ENCODE peak calls at places on chromosomes 3 and 15, in eight cellular contexts. D is left lung, Z is fibroblast of the aortic adventitia, M is transverse colon, E is GM03348, T is iris pigment epithelial cell, N is dermis blood vessel endothelial cell, C is HS-5. W is an unnamed sample.
A peak's percentile ranks its signal among the peaks of the same experiment; 100 is the strongest.

GRCh38 chr3:69558912-69559311 is 173.0 kb upstream of the FRMD4B start:
- DNase-seq in T (peak; percentile 65), Z (peak; percentile 67), M (no peak), E (no peak), N (peak; percentile 67), D (no peak), C (no peak), W (no peak)

GRCh38 chr15:39461536-39462140 is 119.2 kb upstream of the THBS1 start:
- DNase-seq in T (peak; percentile 24), M (no peak), E (no peak), D (no peak), C (no peak), N (peak; percentile 59), Z (peak; percentile 66), W (no peak)

GRCh38 chr15:75200765-75201608 is 695 bp upstream of the C15orf39 start:
- DNase-seq in C (no peak), E (peak; percentile 62), T (peak; percentile 47), Z (peak; percentile 28), D (no peak), M (peak; percentile 86), N (no peak), W (no peak)

GRCh38 chr15:35888815-35889214 is 342.9 kb upstream of the DPH6 start:
- DNase-seq in N (no peak), Z (peak; percentile 2), T (no peak), E (no peak), D (no peak), M (no peak), C (no peak), W (no peak)

GRCh38 chr3:186414735-186415419 is 52.8 kb upstream of the DGKG start:
- DNase-seq in N (no peak), T (peak; percentile 64), E (peak; percentile 65), C (peak; percentile 82), D (no peak), Z (peak; percentile 77), M (peak; percentile 30), W (peak; percentile 21)

GRCh38 chr3:185216587-185216918 is 37.3 kb downstream of the EHHADH start:
- DNase-seq in M (no peak), C (no peak), E (no peak), T (no peak), N (peak; percentile 33), D (no peak), Z (peak; percentile 37), W (no peak)

GRCh38 chr15:90101130-90101968 is 919 bp downstream of the IDH2 start:
- DNase-seq in T (no peak), D (no peak), Z (peak; percentile 19), E (no peak), C (no peak), N (peak; percentile 52), M (peak; percentile 57), W (no peak)

GRCh38 chr15:23648920-23649515 is 1.4 kb upstream of the MAGEL2 start:
- DNase-seq in Z (no peak), C (no peak), E (peak; percentile 32), T (peak; percentile 12), D (no peak), M (peak; percentile 40), N (peak; percentile 6), W (no peak)

GRCh38 chr3:35383719-35384555 is 255.4 kb upstream of the ARPP21 start:
- DNase-seq in T (peak; percentile 41), E (no peak), M (no peak), C (peak; percentile 18), D (no peak), Z (no peak), N (peak; percentile 91), W (no peak)

GRCh38 chr3:140447991-140448390 is 229.9 kb upstream of the TRIM42 start:
- DNase-seq in D (no peak), M (no peak), E (no peak), N (no peak), T (no peak), C (no peak), Z (no peak), W (no peak)

GRCh38 chr15:67783303-67783702 is 42.0 kb upstream of the SKOR1 start:
- DNase-seq in E (no peak), Z (no peak), N (no peak), C (no peak), T (no peak), M (peak; percentile 28), D (no peak), W (no peak)

GRCh38 chr15:36432162-36432561 is 147.3 kb upstream of the CDIN1 start:
- DNase-seq in N (no peak), T (peak; percentile 19), M (no peak), Z (no peak), E (peak; percentile 17), D (no peak), C (peak; percentile 71), W (peak; percentile 51)

GRCh38 chr15:39969871-39970270 is 36.0 kb downstream of the EIF2AK4 start:
- DNase-seq in Z (peak; percentile 83), M (peak; percentile 81), C (no peak), T (peak; percentile 73), D (no peak), N (peak; percentile 75), E (peak; percentile 60), W (no peak)

GRCh38 chr15:48426047-48426446 is 94.8 kb downstream of the DUT start:
- DNase-seq in E (no peak), Z (no peak), D (no peak), T (no peak), N (no peak), C (no peak), M (no peak), W (no peak)

GRCh38 chr3:156166808-156167207 is 46.4 kb downstream of the KCNAB1 start:
- DNase-seq in C (no peak), E (no peak), D (no peak), M (no peak), Z (no peak), N (no peak), T (no peak), W (no peak)

GRCh38 chr3:57464801-57465200 is 79.3 kb downstream of the DNAH12 start:
- DNase-seq in M (no peak), E (no peak), Z (peak; percentile 6), C (no peak), N (peak; percentile 16), D (no peak), T (peak; percentile 4), W (no peak)

GRCh38 chr3:139738697-139739096 is 60.9 kb upstream of the NMNAT3 start:
- DNase-seq in T (no peak), N (no peak), E (no peak), D (no peak), M (no peak), C (no peak), Z (no peak), W (no peak)

GRCh38 chr15:48556159-48556897 is 89.2 kb downstream of the FBN1 start:
- DNase-seq in E (no peak), D (no peak), M (no peak), T (no peak), Z (no peak), N (no peak), C (no peak), W (no peak)

GRCh38 chr3:53149006-53149690 is 11.9 kb upstream of the PRKCD start:
- DNase-seq in N (no peak), C (no peak), Z (no peak), T (no peak), E (no peak), M (no peak), D (no peak), W (no peak)

GRCh38 chr15:93076217-93076616 is 12.8 kb downstream of the RGMA start:
- DNase-seq in T (no peak), Z (no peak), M (no peak), E (no peak), C (no peak), N (no peak), D (no peak), W (no peak)

GRCh38 chr15:96352594-96353377 is 22.3 kb downstream of the NR2F2 start:
- DNase-seq in N (peak; percentile 51), C (no peak), M (no peak), T (peak; percentile 69), Z (no peak), E (no peak), D (no peak), W (no peak)

GRCh38 chr3:134486577-134487041 is 752 bp downstream of the CEP63 start:
- DNase-seq in E (peak; percentile 15), M (no peak), N (peak; percentile 46), D (no peak), Z (peak; percentile 39), C (no peak), T (peak; percentile 64), W (no peak)

GRCh38 chr15:77373441-77373840 is 46.5 kb downstream of the PEAK1 start:
- DNase-seq in E (no peak), Z (no peak), M (no peak), N (no peak), C (no peak), D (no peak), T (no peak), W (no peak)

GRCh38 chr3:172106989-172107388 is 67.6 kb downstream of the FNDC3B start:
- DNase-seq in C (no peak), D (no peak), Z (no peak), M (peak; percentile 70), T (no peak), E (no peak), N (no peak), W (no peak)

GRCh38 chr3:188152660-188153497 is 1.1 kb upstream of the LPP start:
- DNase-seq in Z (peak; percentile 84), C (peak; percentile 37), N (peak; percentile 71), M (peak; percentile 59), E (no peak), D (peak; percentile 79), T (peak; percentile 53), W (no peak)

GRCh38 chr15:75198560-75199346 is 2.9 kb upstream of the C15orf39 start:
- DNase-seq in Z (peak; percentile 50), T (peak; percentile 65), M (peak; percentile 52), N (peak; percentile 44), D (no peak), C (no peak), E (no peak), W (no peak)

GRCh38 chr15:35867371-35867770 is 321.4 kb upstream of the DPH6 start:
- DNase-seq in D (no peak), Z (no peak), M (no peak), T (peak; percentile 50), E (no peak), N (no peak), C (no peak), W (no peak)

W was measured in HFF-Myc.